ENCODE peak calls at places on chromosome 15, in eight cellular contexts. One of them, this sample, is unnamed.

GRCh38 chr15:56538901-56539545 is 74.1 kb upstream of the MNS1 start:
- DNase-seq in psoas muscle: no peak
- DNase-seq in GM06990: no peak
- DNase-seq in ovary: no peak
- DNase-seq in astrocyte of the spinal cord: no peak
- DNase-seq in cardiac fibroblast: no peak
- DNase-seq in progenitor cell of endocrine pancreas: no peak
- DNase-seq in GM20000: no peak
- DNase-seq in this sample: no peak

GRCh38 chr15:74127954-74128784 is 2.2 kb upstream of the ISLR2 start:
- DNase-seq in psoas muscle: peak; percentile 26
- DNase-seq in GM06990: peak; percentile 52
- DNase-seq in ovary: no peak
- DNase-seq in astrocyte of the spinal cord: no peak
- DNase-seq in cardiac fibroblast: peak; percentile 29
- DNase-seq in progenitor cell of endocrine pancreas: no peak
- DNase-seq in GM20000: peak; percentile 39
- DNase-seq in this sample: no peak

GRCh38 chr15:31498756-31499155 is 172.1 kb downstream of the KLF13 start:
- DNase-seq in psoas muscle: no peak
- DNase-seq in GM06990: no peak
- DNase-seq in ovary: no peak
- DNase-seq in astrocyte of the spinal cord: no peak
- DNase-seq in cardiac fibroblast: no peak
- DNase-seq in progenitor cell of endocrine pancreas: no peak
- DNase-seq in GM20000: no peak
- DNase-seq in this sample: no peak

GRCh38 chr15:70870066-70870465 is 16.1 kb upstream of the LARP6 start:
- DNase-seq in psoas muscle: no peak
- DNase-seq in GM06990: peak; percentile 39
- DNase-seq in ovary: no peak
- DNase-seq in astrocyte of the spinal cord: peak; percentile 83
- DNase-seq in cardiac fibroblast: peak; percentile 69
- DNase-seq in progenitor cell of endocrine pancreas: no peak
- DNase-seq in GM20000: no peak
- DNase-seq in this sample: no peak

GRCh38 chr15:39631357-39631756 is 50.5 kb downstream of the THBS1 start:
- DNase-seq in psoas muscle: no peak
- DNase-seq in GM06990: no peak
- DNase-seq in ovary: no peak
- DNase-seq in astrocyte of the spinal cord: peak; percentile 70
- DNase-seq in cardiac fibroblast: no peak
- DNase-seq in progenitor cell of endocrine pancreas: no peak
- DNase-seq in GM20000: no peak
- DNase-seq in this sample: no peak

GRCh38 chr15:60389261-60390077 is 8.3 kb downstream of the ANXA2 start:
- DNase-seq in psoas muscle: no peak
- DNase-seq in GM06990: peak; percentile 27
- DNase-seq in ovary: no peak
- DNase-seq in astrocyte of the spinal cord: peak; percentile 34
- DNase-seq in cardiac fibroblast: no peak
- DNase-seq in progenitor cell of endocrine pancreas: no peak
- DNase-seq in GM20000: peak; percentile 66
- DNase-seq in this sample: no peak

GRCh38 chr15:60219841-60220240 is 177.9 kb downstream of the ANXA2 start:
- DNase-seq in psoas muscle: no peak
- DNase-seq in GM06990: no peak
- DNase-seq in ovary: no peak
- DNase-seq in astrocyte of the spinal cord: no peak
- DNase-seq in cardiac fibroblast: no peak
- DNase-seq in progenitor cell of endocrine pancreas: no peak
- DNase-seq in GM20000: no peak
- DNase-seq in this sample: no peak

GRCh38 chr15:92949604-92950249 is 49.6 kb downstream of the CHD2 start:
- DNase-seq in psoas muscle: no peak
- DNase-seq in GM06990: no peak
- DNase-seq in ovary: no peak
- DNase-seq in astrocyte of the spinal cord: no peak
- DNase-seq in cardiac fibroblast: no peak
- DNase-seq in progenitor cell of endocrine pancreas: no peak
- DNase-seq in GM20000: no peak
- DNase-seq in this sample: no peak

GRCh38 chr15:57746752-57747151 is 40.2 kb downstream of the POLR2M start:
- DNase-seq in psoas muscle: no peak
- DNase-seq in GM06990: no peak
- DNase-seq in ovary: no peak
- DNase-seq in astrocyte of the spinal cord: no peak
- DNase-seq in cardiac fibroblast: no peak
- DNase-seq in progenitor cell of endocrine pancreas: no peak
- DNase-seq in GM20000: no peak
- DNase-seq in this sample: no peak

GRCh38 chr15:55118341-55118740 is 78.4 kb downstream of the RSL24D1 start:
- DNase-seq in psoas muscle: no peak
- DNase-seq in GM06990: no peak
- DNase-seq in ovary: no peak
- DNase-seq in astrocyte of the spinal cord: no peak
- DNase-seq in cardiac fibroblast: no peak
- DNase-seq in progenitor cell of endocrine pancreas: no peak
- DNase-seq in GM20000: no peak
- DNase-seq in this sample: no peak

GRCh38 chr15:55649058-55649423 is 60.9 kb upstream of the PYGO1 start:
- DNase-seq in psoas muscle: no peak
- DNase-seq in GM06990: no peak
- DNase-seq in ovary: no peak
- DNase-seq in astrocyte of the spinal cord: peak; percentile 67
- DNase-seq in cardiac fibroblast: peak; percentile 20
- DNase-seq in progenitor cell of endocrine pancreas: no peak
- DNase-seq in GM20000: no peak
- DNase-seq in this sample: no peak

GRCh38 chr15:31004220-31004733 is 12.8 kb upstream of the MTMR10 start:
- DNase-seq in psoas muscle: no peak
- DNase-seq in GM06990: peak; percentile 78
- DNase-seq in ovary: no peak
- DNase-seq in astrocyte of the spinal cord: no peak
- DNase-seq in cardiac fibroblast: no peak
- DNase-seq in progenitor cell of endocrine pancreas: no peak
- DNase-seq in GM20000: peak; percentile 75
- DNase-seq in this sample: peak; percentile 36

GRCh38 chr15:96408591-96409183 is 78.2 kb downstream of the NR2F2 start:
- DNase-seq in psoas muscle: no peak
- DNase-seq in GM06990: no peak
- DNase-seq in ovary: no peak
- DNase-seq in astrocyte of the spinal cord: no peak
- DNase-seq in cardiac fibroblast: no peak
- DNase-seq in progenitor cell of endocrine pancreas: no peak
- DNase-seq in GM20000: no peak
- DNase-seq in this sample: no peak

GRCh38 chr15:25707656-25708365 is 155.3 kb downstream of the ATP10A start:
- DNase-seq in psoas muscle: no peak
- DNase-seq in GM06990: no peak
- DNase-seq in ovary: no peak
- DNase-seq in astrocyte of the spinal cord: no peak
- DNase-seq in cardiac fibroblast: no peak
- DNase-seq in progenitor cell of endocrine pancreas: no peak
- DNase-seq in GM20000: no peak
- DNase-seq in this sample: no peak

GRCh38 chr15:56249080-56249479 is 5.4 kb upstream of the RFX7 start:
- DNase-seq in psoas muscle: no peak
- DNase-seq in GM06990: no peak
- DNase-seq in ovary: no peak
- DNase-seq in astrocyte of the spinal cord: peak; percentile 63
- DNase-seq in cardiac fibroblast: peak; percentile 75
- DNase-seq in progenitor cell of endocrine pancreas: no peak
- DNase-seq in GM20000: peak; percentile 36
- DNase-seq in this sample: no peak

GRCh38 chr15:58081446-58081845 is 15.9 kb upstream of the ALDH1A2 start:
- DNase-seq in psoas muscle: no peak
- DNase-seq in GM06990: no peak
- DNase-seq in ovary: no peak
- DNase-seq in astrocyte of the spinal cord: no peak
- DNase-seq in cardiac fibroblast: no peak
- DNase-seq in progenitor cell of endocrine pancreas: no peak
- DNase-seq in GM20000: no peak
- DNase-seq in this sample: no peak

GRCh38 chr15:28107111-28107893 is 8.2 kb upstream of the OCA2 start:
- DNase-seq in psoas muscle: no peak
- DNase-seq in GM06990: no peak
- DNase-seq in ovary: no peak
- DNase-seq in astrocyte of the spinal cord: peak; percentile 41
- DNase-seq in cardiac fibroblast: peak; percentile 37
- DNase-seq in progenitor cell of endocrine pancreas: peak; percentile 29
- DNase-seq in GM20000: peak; percentile 58
- DNase-seq in this sample: no peak

GRCh38 chr15:27681038-27681437 is 418.1 kb downstream of the OCA2 start:
- DNase-seq in psoas muscle: no peak
- DNase-seq in GM06990: no peak
- DNase-seq in ovary: no peak
- DNase-seq in astrocyte of the spinal cord: no peak
- DNase-seq in cardiac fibroblast: no peak
- DNase-seq in progenitor cell of endocrine pancreas: no peak
- DNase-seq in GM20000: no peak
- DNase-seq in this sample: no peak

GRCh38 chr15:47374222-47374621 is 343.1 kb upstream of the SEMA6D start:
- DNase-seq in psoas muscle: no peak
- DNase-seq in GM06990: no peak
- DNase-seq in ovary: no peak
- DNase-seq in astrocyte of the spinal cord: no peak
- DNase-seq in cardiac fibroblast: peak; percentile 50
- DNase-seq in progenitor cell of endocrine pancreas: no peak
- DNase-seq in GM20000: no peak
- DNase-seq in this sample: no peak

GRCh38 chr15:20652914-20653313 is 111.3 kb upstream of the GOLGA6L6 start:
- DNase-seq in psoas muscle: no peak
- DNase-seq in GM06990: no peak
- DNase-seq in ovary: no peak
- DNase-seq in astrocyte of the spinal cord: no peak
- DNase-seq in cardiac fibroblast: no peak
- DNase-seq in progenitor cell of endocrine pancreas: no peak
- DNase-seq in GM20000: no peak
- DNase-seq in this sample: no peak

GRCh38 chr15:75453703-75454470 is 2.4 kb upstream of the SIN3A start:
- DNase-seq in psoas muscle: peak; percentile 98
- DNase-seq in GM06990: peak; percentile 99
- DNase-seq in ovary: peak; percentile 97
- DNase-seq in astrocyte of the spinal cord: peak; percentile 100
- DNase-seq in cardiac fibroblast: peak; percentile 100
- DNase-seq in progenitor cell of endocrine pancreas: peak; percentile 93
- DNase-seq in GM20000: peak; percentile 97
- DNase-seq in this sample: peak; percentile 93

GRCh38 chr15:76217029-76217866 is 94.0 kb downstream of the ETFA start:
- DNase-seq in psoas muscle: no peak
- DNase-seq in GM06990: no peak
- DNase-seq in ovary: no peak
- DNase-seq in astrocyte of the spinal cord: peak; percentile 72
- DNase-seq in cardiac fibroblast: peak; percentile 55
- DNase-seq in progenitor cell of endocrine pancreas: no peak
- DNase-seq in GM20000: no peak
- DNase-seq in this sample: no peak

GRCh38 chr15:60740787-60741354 is 261.9 kb upstream of the ICE2 start:
- DNase-seq in psoas muscle: no peak
- DNase-seq in GM06990: no peak
- DNase-seq in ovary: no peak
- DNase-seq in astrocyte of the spinal cord: no peak
- DNase-seq in cardiac fibroblast: peak; percentile 53
- DNase-seq in progenitor cell of endocrine pancreas: no peak
- DNase-seq in GM20000: no peak
- DNase-seq in this sample: no peak

GRCh38 chr15:67135494-67135893 is 70.1 kb downstream of the SMAD3 start:
- DNase-seq in psoas muscle: no peak
- DNase-seq in GM06990: no peak
- DNase-seq in ovary: no peak
- DNase-seq in astrocyte of the spinal cord: peak; percentile 66
- DNase-seq in cardiac fibroblast: peak; percentile 56
- DNase-seq in progenitor cell of endocrine pancreas: no peak
- DNase-seq in GM20000: no peak
- DNase-seq in this sample: no peak
- TF ChIP-seq CTCF in psoas muscle: peak; percentile 6
- TF ChIP-seq CTCF in GM06990: no peak
- TF ChIP-seq CTCF in ovary: no peak
- TF ChIP-seq CTCF in astrocyte of the spinal cord: peak; percentile 16
- TF ChIP-seq CTCF in cardiac fibroblast: no peak
- TF ChIP-seq CTCF in progenitor cell of endocrine pancreas: peak; percentile 10
- TF ChIP-seq CTCF in GM20000: no peak
- TF ChIP-seq CTCF in this sample: no peak

GRCh38 chr15:43185161-43186002 is at the start of gene CCNDBP1:
- DNase-seq in psoas muscle: peak; percentile 96
- DNase-seq in GM06990: peak; percentile 97
- DNase-seq in ovary: peak; percentile 81
- DNase-seq in astrocyte of the spinal cord: peak; percentile 65
- DNase-seq in cardiac fibroblast: peak; percentile 77
- DNase-seq in progenitor cell of endocrine pancreas: peak; percentile 86
- DNase-seq in GM20000: peak; percentile 99
- DNase-seq in this sample: peak; percentile 85
- TF ChIP-seq CTCF in psoas muscle: peak; percentile 24
- TF ChIP-seq CTCF in GM06990: peak; percentile 57
- TF ChIP-seq CTCF in ovary: no peak
- TF ChIP-seq CTCF in astrocyte of the spinal cord: peak; percentile 52
- TF ChIP-seq CTCF in cardiac fibroblast: peak; percentile 40
- TF ChIP-seq CTCF in progenitor cell of endocrine pancreas: peak; percentile 62
- TF ChIP-seq CTCF in GM20000: peak; percentile 45
- TF ChIP-seq CTCF in this sample: no peak

DNA sequence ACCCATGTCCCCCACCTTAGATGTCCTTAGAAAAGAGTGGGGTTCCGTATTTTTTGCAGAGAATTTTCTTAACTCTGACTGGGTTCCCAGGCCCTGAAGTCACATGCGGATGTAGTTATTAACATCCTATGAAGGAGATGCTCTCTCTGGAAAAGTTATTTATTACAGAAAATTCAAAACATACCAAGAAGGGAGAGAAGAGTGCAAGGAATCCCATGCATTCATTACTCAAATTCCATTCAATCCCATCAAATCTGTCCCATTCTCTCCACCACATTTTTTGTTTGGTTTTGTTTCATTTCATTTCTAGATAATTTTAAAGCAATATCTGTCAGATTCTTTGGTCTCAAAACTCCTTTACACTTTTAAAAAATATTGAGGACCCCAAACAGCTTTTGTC is 34.3 kb upstream of the ANKRD34C start:
- DNase-seq in psoas muscle: no peak
- DNase-seq in GM06990: no peak
- DNase-seq in ovary: no peak
- DNase-seq in astrocyte of the spinal cord: no peak
- DNase-seq in cardiac fibroblast: no peak
- DNase-seq in progenitor cell of endocrine pancreas: no peak
- DNase-seq in GM20000: no peak
- DNase-seq in this sample: no peak
- TF ChIP-seq CTCF in psoas muscle: no peak
- TF ChIP-seq CTCF in GM06990: no peak
- TF ChIP-seq CTCF in ovary: no peak
- TF ChIP-seq CTCF in astrocyte of the spinal cord: no peak
- TF ChIP-seq CTCF in cardiac fibroblast: no peak
- TF ChIP-seq CTCF in progenitor cell of endocrine pancreas: no peak
- TF ChIP-seq CTCF in GM20000: no peak
- TF ChIP-seq CTCF in this sample: no peak

DNA sequence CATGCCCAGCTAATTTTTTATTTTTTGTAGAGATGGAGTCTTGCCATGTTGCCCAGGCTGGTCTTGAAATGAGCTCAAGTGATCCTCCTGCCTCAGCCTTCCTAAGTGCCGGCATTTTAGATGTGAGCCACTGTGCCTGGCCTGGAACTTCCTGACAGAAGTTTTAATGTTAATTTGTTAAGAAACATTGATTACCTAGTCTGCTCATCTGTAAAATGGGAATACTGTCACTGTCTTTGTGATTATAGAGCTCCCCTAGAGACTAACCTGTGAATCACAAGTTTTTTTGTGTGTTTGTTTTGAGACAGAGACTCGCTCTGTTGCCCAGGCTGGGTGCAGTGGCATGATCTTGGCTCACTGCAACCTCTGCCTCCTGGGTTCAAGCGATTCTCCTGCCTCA is 4.3 kb upstream of the EIF3J start:
- DNase-seq in psoas muscle: no peak
- DNase-seq in GM06990: no peak
- DNase-seq in ovary: no peak
- DNase-seq in astrocyte of the spinal cord: no peak
- DNase-seq in cardiac fibroblast: no peak
- DNase-seq in progenitor cell of endocrine pancreas: no peak
- DNase-seq in GM20000: no peak
- DNase-seq in this sample: no peak
- TF ChIP-seq CTCF in psoas muscle: no peak
- TF ChIP-seq CTCF in GM06990: no peak
- TF ChIP-seq CTCF in ovary: no peak
- TF ChIP-seq CTCF in astrocyte of the spinal cord: no peak
- TF ChIP-seq CTCF in cardiac fibroblast: peak; percentile 13
- TF ChIP-seq CTCF in progenitor cell of endocrine pancreas: peak; percentile 20
- TF ChIP-seq CTCF in GM20000: no peak
- TF ChIP-seq CTCF in this sample: no peak

This sample was measured in activated B cell treated with CpG ODN at 0.5 μM for 24 hours.